ENCODE peak calls at places on chromosomes 1 and 21, in five cellular contexts. K, S, Z, B and N are unnamed samples.

GRCh38 chr1:115052454-115053083 is 22.9 kb downstream of the TSHB start:
- DNase-seq in B (no peak), Z (peak), K (peak), S (peak), N (peak)

GRCh38 chr1:58592521-58593134 is 15.6 kb upstream of the TACSTD2 start:
- DNase-seq in K (peak), S (peak), Z (no peak), B (no peak), N (peak)

GRCh38 chr1:64133036-64133435 is 70.4 kb upstream of the UBE2U start:
- DNase-seq in K (no peak), S (no peak), B (no peak), Z (no peak), N (no peak)

GRCh38 chr21:27954806-27955205 is 987.9 kb upstream of the ADAMTS5 start:
- DNase-seq in Z (no peak), B (no peak), K (no peak), S (no peak), N (no peak)

GRCh38 chr1:156551866-156552265 is 20.5 kb downstream of the IQGAP3 start:
- DNase-seq in K (no peak), B (no peak), S (no peak), Z (no peak), N (no peak)

GRCh38 chr1:72891976-72892375 is 609.6 kb upstream of the NEGR1 start:
- DNase-seq in B (no peak), K (no peak), Z (no peak), S (no peak), N (no peak)

GRCh38 chr1:119647734-119648619 is at the start of gene ZNF697:
- DNase-seq in Z (peak), K (peak), S (peak), B (peak), N (peak)

GRCh38 chr1:177024623-177025022 is 139.9 kb downstream of the ASTN1 start:
- DNase-seq in Z (no peak), S (no peak), B (no peak), K (no peak), N (no peak)

GRCh38 chr21:42970946-42971653 is 3.3 kb upstream of the PKNOX1 start:
- DNase-seq in B (no peak), Z (no peak), S (no peak), K (no peak), N (no peak)

GRCh38 chr21:30981403-30981802 is 56.9 kb downstream of the KRTAP19-8 start:
- DNase-seq in Z (no peak), B (no peak), S (peak), K (no peak), N (no peak)

GRCh38 chr21:29849735-29850176 is 90.0 kb downstream of the GRIK1 start:
- DNase-seq in Z (no peak), B (peak), K (peak), S (peak), N (no peak)

GRCh38 chr1:177960939-177961622 is 8.8 kb downstream of the SEC16B start:
- DNase-seq in K (no peak), B (no peak), Z (no peak), S (no peak), N (no peak)

GRCh38 chr1:25743164-25744139 is 56.5 kb upstream of the SELENON start:
- DNase-seq in K (peak), Z (peak), S (no peak), B (no peak), N (no peak)

GRCh38 chr1:35945327-35945726 is 14.4 kb downstream of the AGO3 start:
- DNase-seq in B (no peak), S (no peak), K (no peak), Z (no peak), N (no peak)

GRCh38 chr21:41951876-41952567 is 1.8 kb downstream of the C2CD2 start:
- DNase-seq in K (no peak), B (no peak), Z (no peak), S (no peak), N (no peak)

GRCh38 chr21:41638201-41638790 is 128.6 kb downstream of the RIPK4 start:
- DNase-seq in B (no peak), Z (no peak), K (no peak), S (no peak), N (no peak)

GRCh38 chr1:38243106-38243505 is 196.5 kb upstream of the POU3F1 start:
- DNase-seq in K (no peak), B (no peak), Z (no peak), S (no peak), N (no peak)

GRCh38 chr1:220271706-220272046 is 577 bp downstream of the RAB3GAP2 start:
- DNase-seq in Z (peak), B (no peak), K (no peak), S (peak), N (no peak)

GRCh38 chr1:24705260-24706073 is 39.8 kb upstream of the CLIC4 start:
- DNase-seq in B (peak), S (peak), Z (peak), K (peak), N (peak)

GRCh38 chr1:77513839-77514763 is 168.4 kb downstream of the ZZZ3 start:
- DNase-seq in S (peak), K (no peak), B (peak), Z (no peak), N (no peak)

GRCh38 chr21:26057488-26058170 is 112.9 kb downstream of the APP start:
- DNase-seq in B (no peak), K (no peak), Z (no peak), S (no peak), N (no peak)

GRCh38 chr21:38811257-38811656 is 5.5 kb downstream of the ETS2 start:
- DNase-seq in B (no peak), S (peak), Z (no peak), K (no peak), N (no peak)

GRCh38 chr1:155003227-155003765 is 694 bp downstream of the ZBTB7B start:
- DNase-seq in Z (no peak), K (no peak), B (no peak), S (peak), N (no peak)

GRCh38 chr1:165947797-165948455 is 120.5 kb downstream of the UCK2 start:
- DNase-seq in Z (no peak), B (no peak), S (no peak), K (no peak), N (no peak)

GRCh38 chr1:183757061-183757460 is 47.9 kb upstream of the RGL1 start:
- DNase-seq in K (no peak), S (peak), B (no peak), Z (no peak), N (no peak)

GRCh38 chr1:30518696-30519095 is 204.7 kb downstream of the MATN1 start:
- DNase-seq in S (no peak), K (no peak), B (no peak), Z (no peak), N (no peak)

GRCh38 chr1:241622708-241623107 is 17.5 kb downstream of the CHML start:
- DNase-seq in Z (no peak), B (no peak), K (no peak), S (no peak), N (no peak)

GRCh38 chr1:202615501-202616354 is 94.5 kb downstream of the SYT2 start:
- DNase-seq in S (peak), Z (peak), B (no peak), K (peak), N (no peak)

GRCh38 chr1:246032111-246032551 is 474.9 kb downstream of the SMYD3 start:
- DNase-seq in K (no peak), S (no peak), B (no peak), Z (no peak), N (no peak)

GRCh38 chr1:101004666-101005065 is 20.9 kb downstream of the DPH5 start:
- DNase-seq in B (no peak), K (no peak), Z (no peak), S (no peak), N (no peak)

GRCh38 chr1:107767156-107767582 is 197.8 kb downstream of the VAV3 start:
- DNase-seq in K (no peak), S (no peak), Z (no peak), B (no peak), N (no peak)

GRCh38 chr1:92408825-92409224 is 77.9 kb downstream of the GFI1 start:
- DNase-seq in S (no peak), B (no peak), Z (no peak), K (no peak), N (no peak)

GRCh38 chr1:154751690-154752089 is 118.4 kb downstream of the KCNN3 start:
- DNase-seq in K (no peak), B (no peak), S (no peak), Z (no peak), N (no peak)

DNA sequence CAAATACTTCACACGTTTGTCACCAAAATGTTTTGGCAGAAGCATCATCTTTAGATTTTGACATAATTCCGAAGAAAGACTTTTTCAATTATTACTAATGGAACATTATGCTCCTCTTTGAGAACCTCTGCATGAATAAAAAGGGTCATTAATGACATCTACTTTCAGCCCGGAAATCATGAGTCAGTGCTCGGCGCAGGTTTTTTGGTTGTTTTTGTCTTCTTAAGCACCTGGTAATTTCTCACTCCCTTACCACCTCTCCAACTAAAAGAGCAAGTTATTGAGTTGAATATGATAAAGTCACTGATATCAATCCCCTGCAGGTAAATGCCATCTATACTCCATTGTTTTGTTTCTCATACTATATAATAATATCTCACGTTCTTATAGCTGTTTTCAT is 113.0 kb upstream of the PBX1 start:
- DNase-seq in S (no peak), Z (no peak), B (no peak), K (no peak), N (no peak)
- H3K4me3 ChIP-seq in S (no peak), Z (no peak), B (no peak), K (no peak), N (no peak)

DNA sequence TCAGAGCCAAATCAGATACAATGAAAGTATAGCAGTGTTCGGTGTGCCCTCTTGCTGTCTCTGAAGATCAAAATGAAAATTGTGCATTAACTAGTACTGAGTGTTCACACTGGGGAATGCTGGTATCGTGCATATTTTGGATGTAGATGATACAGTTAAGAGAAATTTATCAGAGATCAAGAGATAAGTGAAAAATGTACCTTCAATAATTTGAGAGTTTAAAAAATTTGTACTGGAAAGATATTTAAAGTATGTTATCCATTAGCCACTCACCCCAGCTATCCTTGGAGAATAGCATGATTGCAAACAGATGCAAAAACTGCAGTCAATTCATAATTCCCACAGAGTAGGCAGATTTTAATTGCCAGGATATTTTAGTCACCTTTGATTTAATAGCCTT is 56.4 kb downstream of the GREM2 start:
- DNase-seq in K (no peak), Z (no peak), S (no peak), B (no peak), N (no peak)
- H3K27ac ChIP-seq in K (no peak), Z (no peak), S (no peak), B (no peak), N (no peak)

GRCh38 chr1:14606632-14607031 is 8.1 kb downstream of the KAZN start:
- DNase-seq in K (no peak), S (peak), Z (no peak), B (no peak), N (no peak)

GRCh38 chr1:14607295-14607694 is 8.8 kb downstream of the KAZN start:
- DNase-seq in Z (no peak), B (no peak), S (no peak), K (no peak), N (no peak)

GRCh38 chr1:14605945-14606344 is 7.5 kb downstream of the KAZN start:
- DNase-seq in Z (no peak), S (no peak), K (no peak), B (no peak), N (no peak)

GRCh38 chr1:14611792-14612191 is 13.3 kb downstream of the KAZN start:
- DNase-seq in Z (no peak), B (no peak), S (no peak), K (no peak), N (no peak)

DNA sequence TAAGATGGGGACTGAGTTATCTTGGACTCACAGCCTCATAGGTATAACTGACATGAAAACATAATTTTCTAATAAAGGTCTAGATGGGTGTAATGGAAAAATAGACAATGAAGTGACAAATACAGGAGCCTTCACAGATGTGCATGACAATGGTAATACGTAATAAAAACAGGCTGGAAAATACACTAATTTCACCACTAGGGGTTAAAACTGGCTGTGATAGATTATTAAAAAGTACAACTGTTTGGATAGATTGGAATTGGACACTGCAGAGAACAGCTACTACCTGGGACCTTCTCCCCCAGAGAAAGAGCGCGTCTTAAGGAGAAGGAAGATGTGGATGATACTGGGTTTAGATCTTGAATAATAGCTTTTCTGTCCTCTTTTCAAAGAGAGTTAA is 9.8 kb downstream of the KAZN start:
- DNase-seq in S (no peak), K (no peak), B (no peak), Z (no peak), N (no peak)
- TF ChIP-seq CTCF in S (peak), K (no peak), B (no peak), Z (no peak), N (no peak)

DNA sequence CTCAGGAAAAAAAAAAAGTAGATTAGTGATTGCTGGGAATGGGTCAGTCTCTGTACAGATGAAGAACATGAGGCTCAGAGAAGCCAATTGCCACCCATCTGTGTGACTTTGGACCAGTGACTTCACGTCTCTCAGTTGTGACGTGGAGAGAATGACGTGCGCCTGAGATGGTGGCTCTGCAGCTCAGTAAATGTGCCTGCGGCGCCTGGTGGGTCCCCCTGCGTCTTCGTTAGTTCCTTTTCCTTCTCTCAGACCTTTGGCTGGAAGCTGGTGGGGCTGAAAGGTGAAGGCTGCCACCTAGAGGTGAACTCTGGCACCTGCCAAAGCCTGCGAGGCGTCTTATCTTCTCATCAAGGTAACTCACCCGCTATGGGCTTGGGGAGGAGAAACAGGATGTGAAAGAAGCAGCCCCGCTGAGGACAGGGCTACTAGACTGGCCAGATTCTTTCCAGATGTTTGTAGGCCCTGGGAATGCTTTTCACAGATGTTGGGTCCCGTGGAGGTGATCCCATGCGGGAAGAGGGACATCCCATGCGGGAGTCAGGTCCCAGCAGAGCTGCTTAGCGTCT is 8.7 kb upstream of the E2F2 start:
- DNase-seq in Z (peak), B (peak), K (peak), S (peak), N (peak)
- H3K4me3 ChIP-seq in Z (no peak), B (no peak), K (peak), S (peak), N (no peak)